ENCODE peak calls at places on chromosomes 13 and 19, in four cellular contexts. P, Q, H and O are unnamed samples.

GRCh38 chr13:27421101-27421881 is 3.1 kb upstream of the GTF3A start:
- DNase-seq in Q (no peak), P (no peak), H (no peak), O (no peak)

GRCh38 chr13:112703935-112704633 is 14.2 kb downstream of the ATP11A start:
- DNase-seq in P (no peak), Q (no peak), H (no peak), O (no peak)

GRCh38 chr13:99150575-99151370 is 49.9 kb upstream of the UBAC2 start:
- DNase-seq in P (peak; percentile 89), H (peak; percentile 75), Q (peak; percentile 94), O (no peak)

GRCh38 chr19:37936166-37936565 is 29.2 kb downstream of the SIPA1L3 start:
- DNase-seq in P (no peak), H (no peak), Q (no peak), O (peak; percentile 38)

GRCh38 chr19:28960586-28960985 is 252.4 kb downstream of the UQCRFS1 start:
- DNase-seq in H (no peak), P (no peak), Q (no peak), O (no peak)

GRCh38 chr19:47663911-47664771 is 49.1 kb upstream of the EHD2 start:
- DNase-seq in H (peak; percentile 99), P (peak; percentile 86), Q (no peak), O (peak; percentile 84)

GRCh38 chr19:17933414-17934129 is 757 bp downstream of the CCDC124 start:
- DNase-seq in Q (no peak), H (peak; percentile 29), P (peak; percentile 91), O (peak; percentile 23)

GRCh38 chr19:46990998-46991676 is 28.5 kb upstream of the NPAS1 start:
- DNase-seq in P (peak; percentile 78), H (peak; percentile 52), Q (no peak), O (peak; percentile 90)

GRCh38 chr13:26557393-26558073 is at the start of gene WASF3:
- DNase-seq in P (peak; percentile 88), H (peak; percentile 80), Q (no peak), O (peak; percentile 97)

GRCh38 chr19:1882089-1882785 is 3.1 kb downstream of the ABHD17A start:
- DNase-seq in P (no peak), H (no peak), Q (no peak), O (no peak)
- H3K4me3 ChIP-seq in P (no peak overlapping the region), H (no peak overlapping the region), Q (no peak overlapping the region), O (no peak overlapping the region)

GRCh38 chr19:6464070-6464873 is at the start of gene CRB3:
- DNase-seq in P (peak; percentile 93), Q (no peak), H (no peak), O (peak; percentile 96)
- TF ChIP-seq EZH2 in P (no peak), Q (no peak), H (peak; percentile 74), O (no peak)

GRCh38 chr13:43257765-43258164 is 234.4 kb downstream of the DNAJC15 start:
- DNase-seq in P (no peak), H (no peak), Q (no peak), O (no peak)
- H3K4me3 ChIP-seq in P (no peak overlapping the region), H (no peak overlapping the region), Q (no peak overlapping the region), O (no peak overlapping the region)

DNA sequence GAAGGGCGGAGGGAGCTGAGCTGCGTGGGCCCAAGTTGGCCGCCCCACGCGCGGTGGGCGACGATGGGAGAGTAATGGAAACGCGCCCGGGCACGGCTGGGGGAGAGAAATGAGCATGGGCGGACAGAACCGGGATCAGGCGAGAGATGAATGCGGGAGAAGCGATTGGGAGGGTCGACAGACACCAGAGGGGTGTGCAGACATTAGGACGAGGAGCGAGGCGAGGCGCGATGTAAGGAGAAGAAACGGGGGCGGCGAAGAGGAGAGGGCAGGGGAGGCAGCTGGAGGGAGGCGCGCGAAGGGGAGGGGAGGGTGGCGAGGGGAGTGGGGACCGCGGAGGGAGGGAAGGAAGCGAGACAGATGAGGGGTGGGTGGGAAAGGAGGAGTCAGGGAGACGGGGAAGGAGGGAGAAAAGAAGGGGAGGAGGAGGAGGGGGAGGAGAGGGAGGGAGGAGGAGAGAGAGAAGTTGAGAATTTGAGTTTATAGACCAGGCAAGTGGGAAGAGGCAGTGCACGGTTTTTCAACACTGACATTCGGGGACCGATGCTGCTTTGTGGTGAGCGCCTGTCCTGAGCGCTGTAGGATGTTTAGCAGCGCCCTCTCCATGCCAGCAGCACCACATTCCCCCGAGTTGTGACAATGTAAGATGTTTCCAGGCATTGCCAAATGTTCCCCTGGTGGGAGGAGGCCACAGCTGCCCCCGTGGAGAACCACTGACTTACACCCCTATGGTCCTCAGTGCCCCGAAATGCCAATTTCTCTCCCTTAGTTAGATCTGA is at the start of gene SHISA7:
- DNase-seq in H (no peak), P (peak; percentile 23), Q (no peak), O (no peak)
- TF ChIP-seq EZH2 in H (peak; percentile 71), P (no peak), Q (peak; percentile 75), O (no peak)

DNA sequence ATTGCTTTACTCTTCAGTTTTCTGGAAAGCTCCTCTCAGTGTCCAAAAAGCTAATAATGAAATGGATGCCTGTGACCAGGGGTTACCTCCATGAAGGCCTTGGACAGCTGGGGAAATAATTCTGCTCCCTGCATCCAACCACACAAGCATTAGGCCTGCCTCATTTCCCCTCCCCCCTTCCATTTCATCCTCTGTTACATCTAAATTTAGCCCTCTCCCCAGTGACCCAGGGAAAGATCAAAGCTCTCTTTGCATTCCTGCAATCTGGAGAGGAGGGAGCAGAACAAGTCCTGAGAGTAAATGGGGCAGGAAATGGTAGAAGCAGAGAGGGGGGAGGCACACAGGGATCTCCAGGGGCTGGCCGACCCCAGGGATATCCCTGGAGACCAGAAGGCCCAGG is 452.7 kb downstream of the TSHZ3 start:
- DNase-seq in Q (no peak), P (no peak), H (no peak), O (no peak)
- H3K4me3 ChIP-seq in Q (no peak overlapping the region), P (no peak overlapping the region), H (no peak overlapping the region), O (no peak overlapping the region)

GRCh38 chr13:21670006-21670882 is 629 bp upstream of the FGF9 start:
- DNase-seq in P (no peak), Q (no peak), H (peak; percentile 46), O (peak; percentile 83)
- TF ChIP-seq EZH2 in P (peak; percentile 84), Q (no peak), H (no peak), O (no peak)

DNA sequence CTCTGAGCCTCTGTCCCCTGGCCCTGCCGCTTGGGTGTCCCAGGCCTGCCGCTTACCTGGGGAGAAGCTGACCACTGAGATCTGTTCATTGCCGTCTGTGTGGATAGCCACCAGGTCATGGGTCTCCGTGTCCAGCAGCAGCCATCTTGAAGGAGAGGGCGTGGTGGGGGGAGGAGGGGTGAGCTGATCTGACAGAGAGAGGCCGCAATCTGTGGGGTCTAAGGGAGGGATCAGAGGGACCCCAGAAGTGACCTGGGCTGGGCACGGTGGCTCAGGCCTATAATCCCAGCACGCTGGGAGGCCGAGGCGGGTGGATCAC is 14.7 kb upstream of the GPR4 start:
- DNase-seq in Q (no peak), H (no peak), P (no peak), O (no peak)
- H3K4me3 ChIP-seq in Q (no peak overlapping the region), H (no peak overlapping the region), P (no peak overlapping the region), O (no peak overlapping the region)